ENCODE peak calls at places on chromosomes 13 and 19, in eight cellular contexts. V, B, Z, C, G, R, U and S are unnamed samples.

GRCh38 chr13:59865398-59865797 is 298.3 kb downstream of the DIAPH3 start:
- DNase-seq in C (no peak), R (no peak), V (no peak), U (no peak), B (no peak), Z (no peak), G (no peak), S (no peak)

GRCh38 chr19:48907671-48908070 is 7.6 kb downstream of the NUCB1 start:
- DNase-seq in C (no peak), Z (no peak), B (no peak), R (no peak), V (no peak), U (no peak), G (no peak), S (no peak)

GRCh38 chr19:35959040-35959967 is 23.1 kb downstream of the LRFN3 start:
- DNase-seq in G (peak), U (no peak), R (no peak), Z (no peak), V (no peak), C (no peak), B (peak), S (peak)

GRCh38 chr19:38970664-38971532 is 4.6 kb downstream of the FBXO17 start:
- DNase-seq in R (no peak), C (no peak), Z (no peak), B (no peak), U (no peak), V (no peak), G (no peak), S (no peak)

GRCh38 chr19:56270676-56271075 is 1.9 kb upstream of the EDDM13 start:
- DNase-seq in U (no peak), G (no peak), C (no peak), V (no peak), B (no peak), Z (no peak), R (no peak), S (no peak)

GRCh38 chr19:18330865-18331264 is 8.0 kb upstream of the LSM4 start:
- DNase-seq in R (no peak), Z (no peak), U (no peak), B (no peak), V (no peak), G (no peak), C (no peak), S (no peak)

GRCh38 chr13:23455401-23456185 is 22.1 kb upstream of the SACS start:
- DNase-seq in C (no peak), V (no peak), Z (no peak), R (no peak), B (no peak), U (no peak), G (no peak), S (no peak)

GRCh38 chr19:4456843-4457653 is 546 bp downstream of the UBXN6 start:
- DNase-seq in C (no peak), R (no peak), Z (no peak), G (peak), B (no peak), V (no peak), U (peak), S (no peak)

GRCh38 chr19:10808937-10809655 is 26.9 kb downstream of the TMED1 start:
- DNase-seq in G (no peak), V (no peak), B (no peak), C (no peak), Z (no peak), R (no peak), U (no peak), S (no peak)

GRCh38 chr19:10544242-10544752 is 593 bp downstream of the ATG4D start:
- DNase-seq in Z (no peak), B (no peak), U (no peak), C (no peak), V (no peak), G (no peak), R (no peak), S (peak)

GRCh38 chr13:28322256-28322895 is 172.6 kb downstream of the FLT1 start:
- DNase-seq in R (no peak), C (no peak), G (no peak), B (no peak), U (no peak), V (no peak), Z (no peak), S (no peak)

GRCh38 chr13:44680746-44681355 is 104.7 kb upstream of the TSC22D1 start:
- DNase-seq in V (no peak), B (no peak), U (no peak), Z (no peak), C (no peak), G (no peak), R (no peak), S (no peak)

GRCh38 chr13:51887441-51887840 is 25.7 kb downstream of the CCDC70 start:
- DNase-seq in G (no peak), U (no peak), B (no peak), R (no peak), V (peak), C (no peak), Z (no peak), S (no peak)

GRCh38 chr19:13978721-13979191 is 26.4 kb downstream of the DCAF15 start:
- DNase-seq in V (no peak), U (no peak), R (no peak), B (no peak), G (no peak), Z (no peak), C (no peak), S (peak)

GRCh38 chr13:114142640-114143490 is 10.4 kb upstream of the RASA3 start:
- DNase-seq in B (peak), Z (no peak), U (no peak), G (peak), R (no peak), C (peak), V (no peak), S (no peak)

GRCh38 chr19:41895745-41896580 is 13.0 kb downstream of the ARHGEF1 start:
- DNase-seq in Z (no peak), R (no peak), G (no peak), B (no peak), U (no peak), C (no peak), V (no peak), S (no peak)

GRCh38 chr13:23748591-23748990 is 140.6 kb downstream of the MIPEP start:
- DNase-seq in V (no peak), Z (no peak), C (no peak), G (no peak), B (no peak), U (no peak), R (no peak), S (no peak)

GRCh38 chr13:111505175-111505777 is 184.8 kb downstream of the TEX29 start:
- DNase-seq in R (no peak), C (no peak), U (no peak), B (no peak), G (no peak), Z (no peak), V (no peak), S (no peak)

GRCh38 chr19:19653597-19654147 is 9.8 kb downstream of the ATP13A1 start:
- DNase-seq in U (no peak), G (no peak), V (no peak), R (no peak), C (no peak), Z (no peak), B (no peak), S (no peak)

GRCh38 chr13:113854238-113855011 is 9.5 kb downstream of the GAS6 start:
- DNase-seq in V (no peak), U (peak), G (no peak), Z (peak), C (no peak), R (no peak), B (no peak), S (no peak)

GRCh38 chr19:55486971-55487883 is 1.0 kb upstream of the SSC5D start:
- DNase-seq in G (no peak), U (peak), Z (peak), R (peak), V (peak), B (no peak), C (peak), S (no peak)

GRCh38 chr13:98890186-98890585 is 87.7 kb downstream of the DOCK9 start:
- DNase-seq in V (no peak), G (no peak), U (peak), B (no peak), C (peak), R (peak), Z (no peak), S (no peak)

GRCh38 chr13:111912991-111913781 is 153.8 kb upstream of the SOX1 start:
- DNase-seq in B (no peak), R (no peak), Z (no peak), G (no peak), U (no peak), V (no peak), C (peak), S (no peak)

GRCh38 chr19:33255781-33256180 is 30.1 kb upstream of the SLC7A10 start:
- DNase-seq in R (no peak), V (no peak), U (no peak), B (no peak), Z (no peak), C (no peak), G (no peak), S (no peak)

GRCh38 chr13:63699948-63700347 is 2284.3 kb upstream of the PCDH20 start:
- DNase-seq in G (no peak), B (no peak), V (no peak), Z (no peak), U (no peak), R (no peak), C (no peak), S (no peak)

GRCh38 chr13:27621116-27621365 is 651 bp upstream of the POLR1D start:
- DNase-seq in G (no peak), R (no peak), Z (no peak), B (no peak), U (no peak), V (no peak), C (no peak), S (no peak)

GRCh38 chr19:7602935-7603497 is 7.4 kb downstream of the CAMSAP3 start:
- DNase-seq in G (no peak), V (no peak), C (no peak), B (no peak), Z (no peak), R (no peak), U (no peak), S (no peak)

GRCh38 chr19:10730932-10731331 is 13.1 kb downstream of the DNM2 start:
- DNase-seq in R (no peak), V (no peak), B (no peak), G (no peak), Z (no peak), U (no peak), C (no peak), S (no peak)

GRCh38 chr13:62512194-62513141 is 1096.8 kb upstream of the PCDH20 start:
- DNase-seq in B (peak), R (no peak), Z (no peak), G (no peak), U (no peak), C (no peak), V (no peak), S (no peak)

GRCh38 chr13:92843549-92843948 is 383.1 kb upstream of the GPC6 start:
- DNase-seq in C (no peak), B (no peak), Z (no peak), V (no peak), U (no peak), R (peak), G (no peak), S (no peak)

GRCh38 chr13:36432106-36432544 is at the start of gene CCNA1:
- DNase-seq in R (no peak), Z (no peak), V (no peak), B (peak), U (no peak), G (no peak), C (no peak), S (peak)

GRCh38 chr13:80444240-80445015 is 103.5 kb upstream of the SPRY2 start:
- DNase-seq in U (no peak), G (no peak), Z (no peak), V (no peak), B (no peak), C (no peak), R (no peak), S (no peak)

GRCh38 chr19:31534786-31535185 is 185.6 kb upstream of the TSHZ3 start:
- DNase-seq in Z (no peak), C (no peak), V (no peak), G (no peak), U (no peak), B (no peak), R (no peak), S (no peak)

GRCh38 chr13:99542788-99543406 is 41.6 kb downstream of the TM9SF2 start:
- DNase-seq in U (no peak), G (no peak), B (peak), C (no peak), V (no peak), Z (no peak), R (no peak), S (peak)

GRCh38 chr19:34274284-34274826 is 20.0 kb downstream of the GARRE1 start:
- DNase-seq in C (no peak), G (no peak), B (no peak), Z (no peak), V (no peak), R (no peak), U (no peak), S (no peak)

GRCh38 chr13:75372517-75372916 is 109.5 kb downstream of the TBC1D4 start:
- DNase-seq in V (no peak), G (no peak), C (no peak), B (no peak), U (peak), R (no peak), Z (no peak), S (no peak)

GRCh38 chr19:10270180-10270615 is 722 bp upstream of the ICAM1 start:
- DNase-seq in R (no peak), U (peak), C (peak), V (no peak), B (peak), G (peak), Z (no peak), S (peak)

GRCh38 chr13:110880627-110881026 is 34.2 kb downstream of the ANKRD10 start:
- DNase-seq in B (no peak), R (no peak), U (no peak), C (no peak), V (no peak), Z (no peak), G (no peak), S (no peak)

GRCh38 chr19:16266586-16266942 is 58.1 kb upstream of the KLF2 start:
- DNase-seq in B (no peak), C (no peak), R (no peak), U (no peak), V (no peak), Z (no peak), G (peak), S (no peak)

DNA sequence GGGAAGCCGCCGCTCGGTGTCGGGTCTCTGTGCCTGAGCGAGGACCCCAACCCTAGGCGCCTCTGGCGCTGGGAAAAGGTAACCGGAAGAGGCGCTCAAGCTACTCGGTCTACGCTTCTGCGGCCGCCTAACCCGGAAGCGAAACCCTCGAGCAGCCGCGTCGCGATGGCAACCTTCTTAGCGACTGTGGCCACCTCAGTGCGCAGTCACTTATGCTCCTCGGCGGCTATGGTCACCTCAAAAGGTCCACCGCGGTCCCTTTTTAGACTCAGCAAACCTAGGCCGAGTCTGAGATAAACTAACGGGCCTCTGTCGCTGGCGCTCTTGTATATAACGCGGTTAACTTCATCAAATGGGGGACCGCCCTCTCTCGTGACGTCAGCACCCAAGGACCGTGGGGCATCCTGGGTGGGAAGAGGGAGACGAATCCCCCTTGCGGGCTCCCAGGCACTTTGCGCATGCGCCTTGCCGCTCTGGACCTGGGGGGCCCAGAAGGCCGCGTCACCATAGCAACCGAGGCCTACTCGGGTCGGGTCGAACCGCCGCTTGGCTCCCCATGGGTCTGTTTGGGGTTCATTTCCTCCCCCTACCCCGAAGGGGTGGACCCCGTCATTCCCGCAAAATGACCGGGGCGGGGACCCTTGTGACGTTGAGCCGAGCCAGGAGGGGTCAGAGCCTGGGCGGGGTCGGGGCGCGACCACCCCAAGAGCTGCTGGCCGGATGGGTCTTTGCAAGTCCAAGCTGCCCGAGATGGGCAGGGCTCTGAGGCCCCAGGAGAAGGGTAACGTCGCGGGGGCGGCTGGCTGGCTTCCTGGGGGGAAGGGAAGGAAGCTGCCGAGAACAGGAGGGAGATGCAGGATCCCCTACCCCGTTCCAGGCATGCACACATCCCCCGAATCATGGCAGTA is at the start of gene GTF2F1:
- DNase-seq in G (peak), C (peak), Z (peak), R (peak), U (peak), V (peak), B (peak), S (peak)
- TF ChIP-seq CTCF in G (no peak), C (no peak), Z (no peak), R (no peak), U (no peak), V (peak), B (peak), S (no peak)

GRCh38 chr13:77698211-77699058 is 948 bp downstream of the SLAIN1 start:
- DNase-seq in G (peak), C (peak), V (no peak), B (peak), U (peak), Z (no peak), R (no peak), S (peak)
- TF ChIP-seq CTCF in G (no peak), C (no peak), V (no peak), B (no peak), U (no peak), Z (no peak), R (no peak), S (no peak)

DNA sequence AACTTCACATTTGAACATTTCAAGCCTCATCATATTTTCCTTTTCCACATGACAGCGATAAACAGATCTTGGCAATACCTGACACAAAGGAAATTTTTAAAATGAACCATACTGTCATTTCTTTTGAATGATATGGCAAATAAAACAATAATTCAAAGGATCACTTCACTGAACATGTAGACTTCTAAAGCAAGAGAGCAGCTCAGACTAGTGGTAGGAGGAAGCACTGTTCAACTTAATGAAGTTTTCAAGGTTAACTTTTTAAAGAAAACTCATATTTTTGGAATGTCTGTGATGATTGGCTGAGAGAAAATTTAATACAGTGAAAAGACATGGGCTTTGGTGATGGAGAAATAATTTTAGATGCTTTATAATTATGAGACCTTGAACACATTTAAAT is 198.0 kb downstream of the OXGR1 start:
- DNase-seq in R (no peak), V (no peak), U (no peak), B (no peak), G (no peak), C (no peak), Z (no peak), S (no peak)
- TF ChIP-seq CTCF in R (no peak), V (peak), U (no peak), B (no peak), G (no peak), C (no peak), Z (no peak), S (no peak)

GRCh38 chr13:94968040-94968756 is 255.9 kb upstream of the SOX21 start:
- DNase-seq in U (no peak), Z (no peak), C (no peak), B (peak), R (no peak), V (no peak), G (no peak), S (no peak)
- TF ChIP-seq CTCF in U (no peak), Z (no peak), C (no peak), B (peak), R (no peak), V (peak), G (no peak), S (no peak)

DNA sequence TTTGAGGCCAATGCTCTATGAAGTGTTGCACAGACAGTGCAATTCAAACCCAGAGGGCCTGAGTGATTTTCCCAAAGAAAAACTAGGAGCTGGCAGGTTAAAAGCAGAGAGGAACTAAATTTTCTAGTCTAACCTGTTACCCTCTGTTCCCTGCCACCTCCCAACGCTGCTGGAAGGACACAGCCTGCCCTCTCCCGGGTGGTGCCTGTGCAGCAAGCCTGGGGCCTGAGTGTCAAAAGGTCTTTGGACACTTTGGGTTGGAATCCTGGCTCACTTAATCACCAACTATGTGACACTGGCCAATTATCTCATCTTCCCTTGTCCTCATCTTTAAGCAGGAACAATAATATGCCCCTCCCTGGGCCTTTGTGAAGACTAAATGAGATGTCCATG is 58.3 kb upstream of the WASF3 start:
- DNase-seq in U (no peak), Z (no peak), R (no peak), G (no peak), V (no peak), B (no peak), C (peak), S (no peak)
- TF ChIP-seq CTCF in U (no peak), Z (no peak), R (no peak), G (no peak), V (no peak), B (no peak), C (no peak), S (no peak)

DNA sequence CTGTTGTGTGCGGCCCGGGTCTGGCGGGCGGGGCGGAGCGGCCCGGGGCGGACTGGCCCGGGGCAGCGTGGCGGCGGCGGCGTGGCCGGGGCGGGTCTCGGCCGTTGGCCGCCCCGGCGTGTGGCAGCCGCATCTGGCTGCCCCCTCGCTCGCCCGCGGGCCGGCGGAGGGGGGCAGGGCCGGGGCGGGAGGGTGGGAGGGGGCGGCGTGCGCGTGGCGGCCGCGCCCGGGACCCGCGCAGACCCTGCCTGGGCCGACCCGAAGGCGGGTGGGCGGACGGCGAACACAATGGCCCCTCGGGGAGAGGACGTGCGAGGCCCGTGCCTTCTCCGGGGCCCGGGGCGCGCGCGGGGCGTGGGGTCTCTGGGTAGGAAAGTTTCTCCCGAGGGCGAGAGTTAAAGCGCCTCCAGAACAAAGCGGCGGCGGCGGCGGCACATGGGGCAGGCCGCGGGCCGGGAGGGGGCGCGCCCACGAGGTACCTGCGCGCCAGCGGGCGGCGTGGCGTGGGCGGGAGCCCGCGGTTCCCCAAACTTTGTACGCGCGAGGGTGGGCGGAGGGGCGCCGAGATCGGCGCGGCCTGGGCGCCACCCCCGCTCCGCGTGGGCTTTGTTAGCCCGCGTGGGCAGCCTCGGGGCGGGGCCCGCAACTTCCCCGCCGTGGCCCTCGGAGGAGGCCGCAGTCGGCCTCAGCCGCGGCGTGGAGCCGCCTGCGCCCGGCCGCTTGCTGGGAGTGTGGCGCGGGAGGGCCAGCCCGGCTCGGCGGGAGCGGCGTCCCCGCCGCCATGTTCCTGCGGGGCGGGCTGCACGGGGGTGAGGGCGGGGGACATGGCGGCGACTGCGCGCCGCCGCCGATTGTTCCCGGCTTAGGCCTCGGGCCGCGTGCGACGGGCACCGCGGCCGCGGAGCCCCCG is 764 bp downstream of the MIR17HG start:
- DNase-seq in V (no peak), B (no peak), Z (peak), U (peak), R (no peak), G (peak), C (peak), S (peak)
- TF ChIP-seq CTCF in V (no peak), B (no peak), Z (no peak), U (no peak), R (no peak), G (no peak), C (no peak), S (no peak)